ENCODE peak calls at places on chromosomes 4 and X, in five cellular contexts. I is dorsolateral prefrontal cortex, D is fibroblast of lung, M is psoas muscle, N is uterus. W is an unnamed sample. For H3K27me3, the result is how much of the 10 kb centered on the place peaks cover.

GRCh38 chr4:126954537-126955291 is 678.0 kb upstream of the INTU start:
- DNase-seq in I (no peak), D (no peak), M (no peak), N (no peak), W (no peak)

GRCh38 chr4:2009651-2010233 is 968 bp upstream of the NELFA start:
- DNase-seq in I (peak), D (peak), M (peak), N (no peak), W (no peak)

GRCh38 chr4:81405900-81406401 is 65.8 kb downstream of the RASGEF1B start:
- DNase-seq in I (peak), D (peak), M (no peak), N (peak), W (no peak)

GRCh38 chr4:180942367-180942916 is 1300.8 kb upstream of the TENM3 start:
- DNase-seq in I (no peak), D (no peak), M (no peak), N (no peak), W (no peak)

GRCh38 chr4:93568758-93569157 is 259.8 kb upstream of the ATOH1 start:
- DNase-seq in I (no peak), D (no peak), M (no peak), N (no peak), W (no peak)

GRCh38 chrX:139691493-139691842 is 16.5 kb downstream of the MCF2 start:
- DNase-seq in I (no peak), D (no peak), M (no peak), N (no peak), W (peak)

GRCh38 chrX:136768469-136769084 is 12.2 kb downstream of the ARHGEF6 start:
- DNase-seq in I (no peak), D (peak), M (peak), N (peak), W (peak)

GRCh38 chrX:14899607-14900006 is 26.4 kb downstream of the MOSPD2 start:
- DNase-seq in I (no peak), D (peak), M (no peak), N (no peak), W (no peak)

GRCh38 chr4:89300060-89300459 is 7.5 kb downstream of the GPRIN3 start:
- DNase-seq in I (no peak), D (no peak), M (no peak), N (no peak), W (no peak)

GRCh38 chr4:175459571-175459970 is 352.5 kb downstream of the GPM6A start:
- DNase-seq in I (no peak), D (no peak), M (no peak), N (no peak), W (no peak)

GRCh38 chr4:12723849-12724447 is 760.2 kb downstream of the RAB28 start:
- DNase-seq in I (no peak), D (no peak), M (no peak), N (no peak), W (no peak)

GRCh38 chr4:80101768-80102116 is 28.7 kb upstream of the ANTXR2 start:
- DNase-seq in I (no peak), D (peak), M (no peak), N (no peak), W (no peak)

GRCh38 chr4:48116582-48116981 is 17.5 kb downstream of the TXK start:
- DNase-seq in I (no peak), D (no peak), M (no peak), N (no peak), W (no peak)

GRCh38 chrX:54419559-54420302 is 20.5 kb upstream of the TSR2 start:
- DNase-seq in I (no peak), D (no peak), M (no peak), N (no peak), W (no peak)

GRCh38 chr4:89492476-89493110 is 185.0 kb upstream of the GPRIN3 start:
- DNase-seq in I (no peak), D (peak), M (no peak), N (no peak), W (no peak)

GRCh38 chr4:109294006-109294405 is 8.5 kb downstream of the COL25A1 start:
- DNase-seq in I (no peak), D (no peak), M (no peak), N (no peak), W (no peak)

GRCh38 chr4:185637162-185637875 is 102.0 kb upstream of the PDLIM3 start:
- DNase-seq in I (no peak), D (no peak), M (no peak), N (no peak), W (no peak)

GRCh38 chrX:110786486-110786885 is 9.1 kb downstream of the CHRDL1 start:
- DNase-seq in I (no peak), D (no peak), M (no peak), N (no peak), W (no peak)

GRCh38 chr4:137519406-137519805 is 12.9 kb downstream of the PCDH18 start:
- DNase-seq in I (no peak), D (peak), M (no peak), N (no peak), W (no peak)

GRCh38 chrX:102849396-102849795 is 87.7 kb upstream of the RAB40AL start:
- DNase-seq in I (no peak), D (no peak), M (no peak), N (no peak), W (no peak)

DNA sequence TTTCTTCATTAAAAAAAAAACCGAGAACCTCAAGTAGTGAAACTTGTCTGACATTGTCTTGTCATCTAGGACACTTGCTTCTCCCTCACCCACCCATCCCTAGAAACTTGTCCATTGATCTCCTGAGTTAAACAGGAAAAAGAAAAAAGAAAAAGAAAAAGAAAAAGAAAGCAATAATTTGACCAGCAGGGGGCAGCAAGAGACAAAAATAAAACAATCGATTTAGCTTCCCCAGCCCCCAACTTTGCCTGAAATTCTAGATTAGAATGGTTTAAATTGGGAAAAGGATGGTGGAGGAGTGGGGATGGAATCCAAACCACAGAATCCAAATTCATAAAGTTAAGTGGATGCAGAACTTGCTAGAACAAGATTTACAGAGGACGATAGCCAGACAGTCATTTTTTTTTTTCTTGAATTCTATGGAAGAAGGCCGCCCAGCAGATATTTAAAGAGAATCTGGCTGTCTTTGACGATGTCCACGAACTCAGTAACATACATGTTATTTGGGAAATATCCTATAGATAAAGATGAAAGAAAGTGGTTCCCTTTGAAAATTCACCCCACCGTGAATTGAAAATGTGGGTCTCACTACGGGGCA is 282.9 kb downstream of the USP46 start:
- DNase-seq in I (peak), D (peak), M (no peak), N (peak), W (no peak)
- TF ChIP-seq CTCF in I (peak), D (peak), M (peak), N (peak), W (peak)

DNA sequence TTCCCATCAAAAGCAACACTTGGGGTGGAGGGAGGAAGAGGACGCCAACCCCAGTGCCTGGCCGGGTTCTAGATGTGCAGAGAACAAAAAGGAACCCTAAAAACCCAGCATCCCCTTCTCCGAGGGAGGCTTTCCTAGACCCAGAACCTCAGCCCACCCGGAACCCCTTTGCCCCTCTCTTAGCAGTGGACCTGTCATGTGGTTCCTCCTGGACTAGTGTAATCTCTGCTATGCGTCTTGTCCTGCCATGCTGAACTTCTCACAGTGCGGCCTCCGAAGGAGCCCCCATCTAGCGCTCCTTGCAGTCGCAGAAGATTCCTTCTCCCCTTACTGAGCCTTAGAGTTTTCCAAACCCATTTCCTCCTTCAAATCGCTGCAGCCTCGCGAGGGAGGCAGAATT is 1.1 kb upstream of the PRRG3 start:
- DNase-seq in I (no peak), D (no peak), M (no peak), N (no peak), W (no peak)
- H3K27me3 ChIP-seq in I (under half), D (under half), M (under half), N (under half), W (under half)

DNA sequence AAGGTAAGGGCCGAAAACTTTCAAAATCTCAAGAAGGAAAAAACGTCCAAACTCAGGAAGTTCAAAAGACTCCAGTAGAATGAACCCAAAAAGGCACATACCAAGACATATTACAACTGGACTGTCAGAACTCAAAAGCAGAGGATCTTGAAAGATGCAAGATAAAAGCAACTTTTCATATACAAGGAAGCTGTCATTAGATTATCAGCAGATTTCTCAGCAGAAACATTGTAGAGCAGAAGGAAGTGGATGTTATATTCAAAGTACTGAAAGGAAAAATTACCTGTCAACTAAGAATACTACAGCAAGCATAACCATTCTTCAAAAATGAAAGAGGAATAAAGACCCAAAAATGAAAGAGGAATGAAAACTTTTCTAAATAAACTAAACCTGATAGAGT is 224.9 kb downstream of the FAT4 start:
- DNase-seq in I (no peak), D (no peak), M (no peak), N (no peak), W (no peak)
- TF ChIP-seq CTCF in I (no peak), D (no peak), M (no peak), N (no peak), W (no peak)

DNA sequence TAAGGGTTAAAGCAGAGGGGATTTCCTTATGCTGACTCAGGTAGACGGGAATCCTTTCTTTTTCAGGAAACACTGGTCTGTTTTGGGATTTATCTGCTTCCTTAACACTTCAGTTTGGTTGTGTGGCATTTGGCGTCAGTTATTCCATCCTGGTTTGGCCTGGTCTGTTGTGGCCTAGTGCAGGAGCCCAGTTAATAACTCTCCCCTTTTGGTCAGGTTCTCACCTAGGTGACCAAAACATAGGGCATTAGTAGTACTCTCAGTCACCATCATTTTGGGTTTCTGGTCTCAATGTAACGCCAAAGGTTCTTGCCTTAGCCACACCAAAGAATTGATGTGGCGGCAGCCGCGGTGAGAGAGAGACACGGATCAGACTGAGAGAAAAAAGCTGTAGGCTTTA is 39.7 kb upstream of the IL9R start:
- DNase-seq in I (no peak), D (no peak), M (no peak), N (no peak), W (no peak)
- H3K27me3 ChIP-seq in I (under half), D (under half), M (under half), N (under half), W (under half)

GRCh38 chr4:138655970-138656369 is 359.6 kb upstream of the NOCT start:
- DNase-seq in I (no peak), D (no peak), M (no peak), N (no peak), W (no peak)
- TF ChIP-seq CTCF in I (no peak), D (no peak), M (no peak), N (no peak), W (no peak)

GRCh38 chrX:86051741-86052140 is 4.4 kb upstream of the CHM start:
- DNase-seq in I (no peak), D (no peak), M (no peak), N (no peak), W (no peak)

GRCh38 chrX:86044210-86044609 is 3.1 kb downstream of the CHM start:
- DNase-seq in I (no peak), D (no peak), M (no peak), N (no peak), W (no peak)

GRCh38 chrX:86047174-86047991 is at the start of gene CHM:
- DNase-seq in I (peak), D (peak), M (peak), N (peak), W (peak)
- H3K27me3 ChIP-seq in I (under half), D (under half), M (under half), N (under half), W (under half)

W was measured in left ventricle myocardium inferior.